ENCODE peak calls at places on chromosomes 6 and 20, in nine cellular contexts. S is activated naive CD4-positive, alpha-beta T cell treated with anti-CD3 and anti-CD28 coated beads for 36 hours; A is A549; F is HuH-7.5; C is CD8-positive, alpha-beta T cell; X is activated naive CD8-positive, alpha-beta T cell treated with anti-CD3 and anti-CD28 coated beads, Interleukin-2, amount 50 U/mL, for 24 hours; L is fibroblast of mammary gland; B is transverse colon; O is aorta. E is an unnamed sample.

GRCh38 chr20:19786311-19786710 is 28.3 kb downstream of the RIN2 start:
- DNase-seq in A (no peak), L (peak), O (peak), C (no peak), X (no peak), S (no peak), B (peak), F (no peak), E (peak)

GRCh38 chr6:142746524-142746923 is 198.5 kb downstream of the HIVEP2 start:
- DNase-seq in A (peak), S (peak), X (peak), L (peak), C (peak), B (no peak), O (no peak), F (no peak), E (peak)

GRCh38 chr6:137290601-137291261 is 71.5 kb upstream of the IFNGR1 start:
- DNase-seq in F (no peak), C (no peak), A (no peak), X (no peak), O (no peak), S (no peak), B (no peak), L (no peak), E (no peak)

GRCh38 chr6:5492356-5492755 is 231.0 kb downstream of the FARS2 start:
- DNase-seq in B (no peak), X (no peak), F (no peak), A (no peak), L (no peak), O (no peak), S (no peak), C (no peak), E (no peak)

GRCh38 chr6:14474816-14475215 is 357.2 kb downstream of the CD83 start:
- DNase-seq in F (no peak), L (no peak), B (no peak), C (no peak), X (no peak), S (no peak), O (no peak), A (no peak), E (no peak)

GRCh38 chr6:123716506-123716905 is 79.8 kb upstream of the TRDN start:
- DNase-seq in O (no peak), B (no peak), F (no peak), C (no peak), X (no peak), S (no peak), L (peak), A (no peak), E (no peak)

GRCh38 chr6:128068110-128068460 is 167.2 kb upstream of the THEMIS start:
- DNase-seq in S (no peak), L (no peak), O (no peak), F (no peak), C (no peak), B (no peak), A (no peak), X (no peak), E (no peak)

GRCh38 chr6:123715243-123715863 is 78.6 kb upstream of the TRDN start:
- DNase-seq in L (peak), B (no peak), F (no peak), X (no peak), A (no peak), C (no peak), S (no peak), O (no peak), E (peak)

GRCh38 chr6:157535354-157536217 is 154.6 kb downstream of the ZDHHC14 start:
- DNase-seq in B (no peak), A (no peak), F (no peak), X (no peak), O (no peak), L (peak), C (no peak), S (peak), E (peak)

GRCh38 chr6:53005667-53006250 is 10.7 kb upstream of the GSTA4 start:
- DNase-seq in B (no peak), X (no peak), S (no peak), C (no peak), O (no peak), A (no peak), F (no peak), L (no peak), E (no peak)

GRCh38 chr6:27502508-27503435 is 29.9 kb upstream of the ZNF184 start:
- DNase-seq in L (peak), X (peak), A (no peak), O (peak), B (peak), C (peak), F (peak), S (peak), E (peak)

GRCh38 chr6:24537771-24538385 is 43.1 kb downstream of the ALDH5A1 start:
- DNase-seq in F (no peak), C (no peak), O (no peak), L (no peak), X (no peak), S (no peak), B (no peak), A (no peak), E (no peak)

GRCh38 chr20:45059022-45059728 is 41.8 kb downstream of the KCNS1 start:
- DNase-seq in X (no peak), B (no peak), F (no peak), C (no peak), A (no peak), S (no peak), O (no peak), L (peak), E (no peak)

GRCh38 chr20:44552950-44553908 is 29.1 kb upstream of the PKIG start:
- DNase-seq in B (no peak), L (peak), X (no peak), A (no peak), F (no peak), C (no peak), S (no peak), O (no peak), E (no peak)

GRCh38 chr20:47607208-47607613 is 105.5 kb downstream of the NCOA3 start:
- DNase-seq in C (no peak), O (no peak), F (no peak), X (no peak), A (no peak), B (no peak), S (no peak), L (peak), E (no peak)

GRCh38 chr6:73309784-73310502 is 44.1 kb downstream of the DPPA5 start:
- DNase-seq in O (peak), S (peak), A (peak), X (peak), C (peak), F (peak), B (peak), L (peak), E (peak)

GRCh38 chr6:107679457-107679856 is 144.7 kb downstream of the SCML4 start:
- DNase-seq in O (no peak), L (peak), S (no peak), X (no peak), A (no peak), C (no peak), B (no peak), F (no peak), E (no peak)

GRCh38 chr20:42274977-42275376 is 656.8 kb upstream of the CHD6 start:
- DNase-seq in O (no peak), S (no peak), F (no peak), C (no peak), L (no peak), B (no peak), A (no peak), X (no peak), E (no peak)

GRCh38 chr6:118963003-118963402 is 28.0 kb upstream of the MCM9 start:
- DNase-seq in L (peak), B (no peak), A (no peak), X (no peak), C (no peak), F (no peak), O (no peak), S (no peak), E (no peak)

GRCh38 chr20:4154958-4155411 is 139.6 kb upstream of the RNF24 start:
- DNase-seq in C (no peak), B (peak), X (no peak), S (peak), L (no peak), A (peak), O (peak), F (no peak), E (no peak)

GRCh38 chr6:139549561-139550070 is 175.2 kb upstream of the CITED2 start:
- DNase-seq in O (no peak), C (no peak), X (no peak), B (no peak), S (no peak), A (no peak), F (no peak), L (peak), E (no peak)

GRCh38 chr20:13285408-13285807 is 64.3 kb downstream of the ISM1 start:
- DNase-seq in F (no peak), S (no peak), A (no peak), O (no peak), L (no peak), B (no peak), X (no peak), C (no peak), E (no peak)

GRCh38 chr6:46011241-46012085 is 4.2 kb downstream of the CLIC5 start:
- DNase-seq in S (peak), O (no peak), B (peak), X (peak), L (no peak), F (no peak), A (no peak), C (peak), E (no peak)

GRCh38 chr20:64082821-64083379 is 1.3 kb downstream of the LKAAEAR1 start:
- DNase-seq in S (no peak), A (no peak), B (no peak), X (no peak), L (no peak), C (no peak), O (no peak), F (no peak), E (no peak)

GRCh38 chr20:1490643-1491042 is 577 bp downstream of the SIRPB2 start:
- DNase-seq in C (no peak), L (no peak), B (no peak), F (no peak), S (no peak), O (no peak), X (no peak), A (no peak), E (no peak)

GRCh38 chr6:165847407-165848098 is 184.5 kb upstream of the PDE10A start:
- DNase-seq in F (no peak), X (no peak), L (peak), C (no peak), B (peak), A (no peak), S (no peak), O (no peak), E (no peak)

GRCh38 chr6:221531-222349 is 70.5 kb upstream of the DUSP22 start:
- DNase-seq in C (no peak), O (no peak), A (no peak), F (no peak), S (no peak), L (peak), B (no peak), X (no peak), E (no peak)

E was measured in body of pancreas.